ENCODE peak calls at places on chromosomes 2 and 18, in five cellular contexts. G, E, W, I and U are unnamed samples.

GRCh38 chr2:63654959-63655358 is 66.2 kb downstream of the MDH1 start:
- DNase-seq in W (peak; percentile 22), G (no peak), E (no peak), I (peak; percentile 19), U (no peak)

GRCh38 chr2:86441392-86441788 is 219 bp downstream of the KDM3A start:
- DNase-seq in W (no peak), E (no peak), G (no peak), I (no peak), U (no peak)

GRCh38 chr18:26458526-26459232 is 89.7 kb downstream of the KCTD1 start:
- DNase-seq in E (no peak), G (no peak), W (peak; percentile 20), I (no peak), U (no peak)

GRCh38 chr2:230358305-230358704 is 31.3 kb downstream of the SP140L start:
- DNase-seq in W (peak; percentile 4), G (no peak), I (no peak), E (no peak), U (peak; percentile 22)

GRCh38 chr2:173414823-173415322 is 60.2 kb downstream of the CDCA7 start:
- DNase-seq in E (no peak), G (peak; percentile 81), I (peak; percentile 61), W (peak; percentile 82), U (peak; percentile 77)

GRCh38 chr2:129709956-129710598 is 269.4 kb upstream of the RAB6C start:
- DNase-seq in W (no peak), I (no peak), G (no peak), E (no peak), U (no peak)

GRCh38 chr18:14945286-14945685 is 197.3 kb downstream of the ANKRD30B start:
- DNase-seq in I (no peak), E (no peak), W (no peak), G (no peak), U (no peak)

GRCh38 chr2:602571-603366 is 74.4 kb downstream of the TMEM18 start:
- DNase-seq in E (no peak), I (no peak), G (no peak), W (peak; percentile 89), U (no peak)

GRCh38 chr18:42548493-42548892 is 567.0 kb downstream of the RIT2 start:
- DNase-seq in G (no peak), E (no peak), W (no peak), I (no peak), U (no peak)

GRCh38 chr2:232480201-232481190 is 7.1 kb downstream of the ECEL1 start:
- DNase-seq in E (no peak), I (no peak), W (no peak), G (no peak), U (no peak)

GRCh38 chr18:24413148-24413547 is 13.3 kb upstream of the IMPACT start:
- DNase-seq in W (peak; percentile 25), E (no peak), G (no peak), I (no peak), U (peak; percentile 21)

GRCh38 chr2:234795272-234795920 is 156.4 kb upstream of the SH3BP4 start:
- DNase-seq in G (no peak), I (no peak), E (no peak), W (no peak), U (peak; percentile 21)

GRCh38 chr18:59502899-59503245 is 143.8 kb upstream of the LMAN1 start:
- DNase-seq in W (no peak), G (no peak), E (no peak), I (no peak), U (no peak)

GRCh38 chr2:28297531-28297930 is 95.1 kb upstream of the FOSL2 start:
- DNase-seq in W (no peak), E (no peak), I (no peak), G (no peak), U (no peak)

GRCh38 chr2:201915446-201915845 is 109.1 kb downstream of the CDK15 start:
- DNase-seq in E (no peak), W (no peak), I (no peak), G (no peak), U (no peak)

GRCh38 chr2:207772081-207772843 is 2.6 kb upstream of the FZD5 start:
- DNase-seq in E (no peak), I (peak; percentile 45), W (no peak), G (peak; percentile 23), U (no peak)

GRCh38 chr2:26721267-26722032 is 28.9 kb downstream of the KCNK3 start:
- DNase-seq in E (no peak), W (no peak), G (no peak), I (no peak), U (no peak)

GRCh38 chr2:39837856-39838453 is 58.9 kb upstream of the THUMPD2 start:
- DNase-seq in E (no peak), I (peak; percentile 57), W (peak; percentile 75), G (no peak), U (peak; percentile 65)

GRCh38 chr18:23523429-23524212 is 20.3 kb downstream of the RMC1 start:
- DNase-seq in W (peak; percentile 78), E (no peak), I (no peak), G (no peak), U (peak; percentile 75)

GRCh38 chr2:66839551-66840320 is 404.8 kb downstream of the MEIS1 start:
- DNase-seq in W (peak; percentile 88), I (no peak), G (peak; percentile 55), E (no peak), U (peak; percentile 93)

GRCh38 chr2:130834091-130834922 is 2.4 kb upstream of the ARHGEF4 start:
- DNase-seq in E (no peak), I (no peak), W (peak; percentile 28), G (no peak), U (no peak)

GRCh38 chr2:95022309-95023221 is 2.9 kb upstream of the MAL start:
- DNase-seq in E (peak; percentile 67), I (peak; percentile 81), W (peak; percentile 89), G (no peak), U (peak; percentile 76)

GRCh38 chr2:113977660-113978523 is 88.0 kb downstream of the ACTR3 start:
- DNase-seq in G (no peak), W (peak; percentile 49), E (no peak), I (peak; percentile 43), U (no peak)

GRCh38 chr2:43075054-43075593 is 151.3 kb downstream of the ZFP36L2 start:
- DNase-seq in W (peak; percentile 97), E (no peak), G (peak; percentile 91), I (peak; percentile 79), U (peak; percentile 97)

GRCh38 chr2:21047161-21048009 is 3.5 kb upstream of the APOB start:
- DNase-seq in W (no peak), I (no peak), E (no peak), G (no peak), U (no peak)

GRCh38 chr2:109020217-109020637 is 31.2 kb upstream of the EDAR start:
- DNase-seq in W (no peak), E (no peak), G (no peak), I (no peak), U (no peak)

GRCh38 chr18:1732143-1732542 is 827.5 kb downstream of the ADCYAP1 start:
- DNase-seq in G (no peak), I (no peak), W (no peak), E (no peak), U (no peak)

GRCh38 chr2:8477511-8478132 is 204.2 kb upstream of the ID2 start:
- DNase-seq in G (no peak), E (no peak), W (peak; percentile 30), I (peak; percentile 43), U (peak; percentile 18)

GRCh38 chr2:75519843-75520242 is 40.9 kb downstream of the EVA1A start:
- DNase-seq in G (no peak), E (no peak), I (no peak), W (no peak), U (no peak)

GRCh38 chr2:75515584-75516368 is 45.0 kb downstream of the EVA1A start:
- DNase-seq in W (no peak), E (no peak), G (no peak), I (no peak), U (no peak)

GRCh38 chr2:75516378-75517122 is 44.2 kb downstream of the EVA1A start:
- DNase-seq in G (no peak), E (no peak), W (no peak), I (no peak), U (no peak)

GRCh38 chr2:75518638-75519465 is 41.9 kb downstream of the EVA1A start:
- DNase-seq in E (no peak), W (no peak), G (no peak), I (no peak), U (no peak)

GRCh38 chr2:75517562-75518230 is 43.0 kb downstream of the EVA1A start:
- DNase-seq in E (no peak), I (no peak), W (no peak), G (no peak), U (no peak)
- H3K4me1 ChIP-seq in E (no peaks in the 10 kb centered on the region), I (no peaks in the 10 kb centered on the region), W (peaks cover 13% of the 10 kb centered on the region), G (no peaks in the 10 kb centered on the region), U (peaks cover 12% of the 10 kb centered on the region)

GRCh38 chr2:157155992-157156391 is 101.5 kb upstream of the GALNT5 start:
- DNase-seq in I (no peak), G (no peak), W (no peak), E (no peak), U (peak; percentile 23)

GRCh38 chr2:157152362-157152761 is 105.1 kb upstream of the GALNT5 start:
- DNase-seq in I (no peak), E (no peak), W (no peak), G (no peak), U (no peak)

DNA sequence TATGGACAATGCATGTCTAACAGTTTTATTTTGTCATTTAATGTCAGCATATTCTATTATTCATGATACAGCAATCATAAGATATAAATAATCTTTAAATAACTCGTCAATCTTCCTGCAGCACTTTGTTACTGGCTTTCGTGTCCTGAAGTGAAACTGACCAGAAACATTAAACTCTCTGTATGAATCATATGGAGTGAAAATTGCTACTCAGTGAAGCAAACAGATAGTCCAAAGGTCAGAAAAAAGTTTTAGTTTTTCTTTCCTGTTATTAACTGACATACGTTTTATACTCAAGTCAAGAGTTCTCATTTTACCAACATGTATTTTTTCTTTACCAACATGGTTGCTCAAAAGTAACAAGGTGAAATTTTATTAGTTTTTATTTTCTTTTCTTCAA is 106.8 kb upstream of the GALNT5 start:
- DNase-seq in E (no peak), G (no peak), W (peak; percentile 75), I (no peak), U (peak; percentile 76)
- H3K36me3 ChIP-seq in E (no peaks in the 10 kb centered on the region), G (no peaks in the 10 kb centered on the region), W (no peaks in the 10 kb centered on the region), I (no peaks in the 10 kb centered on the region), U (no peaks in the 10 kb centered on the region)

DNA sequence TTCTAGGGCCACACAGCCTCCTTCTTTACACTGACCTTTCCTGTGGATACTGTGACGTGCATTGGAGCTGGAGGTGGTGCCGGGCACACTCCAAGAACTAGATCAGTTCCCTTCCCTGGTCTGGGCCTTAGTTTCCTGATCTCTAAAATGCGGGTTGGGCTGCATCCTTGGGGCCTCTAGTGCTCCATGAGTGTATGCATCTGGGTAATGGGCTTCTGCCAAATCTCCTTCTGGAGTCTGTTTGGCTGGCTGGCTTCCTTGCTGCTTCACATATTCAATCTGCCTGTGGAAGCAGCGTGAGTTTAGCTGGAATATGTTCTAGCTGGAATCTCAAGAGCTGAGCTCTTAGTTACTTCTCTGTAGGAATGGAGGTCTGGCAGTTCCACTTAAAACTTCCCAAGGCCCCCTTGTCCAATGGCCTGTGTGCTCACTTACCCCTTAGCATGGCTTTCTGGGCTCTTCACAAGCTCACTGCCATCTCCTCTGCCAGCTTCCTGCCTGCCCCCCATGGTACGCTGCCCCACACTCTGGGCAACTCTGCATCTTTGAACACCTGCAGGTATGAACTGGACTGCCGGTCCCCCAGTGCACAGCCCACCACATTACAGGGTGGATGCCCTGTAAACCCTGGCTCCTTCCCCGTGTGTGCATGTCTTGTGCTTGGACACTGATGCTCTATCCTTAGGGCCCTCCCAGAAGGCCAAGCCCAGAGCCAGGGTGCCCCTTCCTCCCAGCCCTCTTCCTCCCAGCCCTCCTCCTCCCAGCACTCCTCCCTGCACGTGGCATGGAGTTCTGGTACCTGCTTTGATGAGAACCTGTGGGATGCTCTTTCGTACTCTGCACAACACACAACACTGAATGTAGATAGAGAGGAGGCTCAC is 103.6 kb upstream of the SMAD2 start:
- DNase-seq in E (no peak), W (no peak), G (no peak), I (no peak), U (no peak)
- H3K4me1 ChIP-seq in E (no peaks in the 10 kb centered on the region), W (peaks cover 9% of the 10 kb centered on the region), G (no peaks in the 10 kb centered on the region), I (no peaks in the 10 kb centered on the region), U (peaks cover 20% of the 10 kb centered on the region)

GRCh38 chr2:96548558-96549465 is 12.3 kb downstream of the ARID5A start:
- DNase-seq in I (no peak), G (no peak), E (no peak), W (no peak), U (no peak)
- H3K36me3 ChIP-seq in I (no peaks in the 10 kb centered on the region), G (no peaks in the 10 kb centered on the region), E (peaks cover 55% of the 10 kb centered on the region), W (no peaks in the 10 kb centered on the region), U (peaks cover 22% of the 10 kb centered on the region)